ENCODE peak calls at places on chromosomes 16 and 17, in ten cellular contexts. K is HT1080; C is Peyer's patch; D is renal cortical epithelial cell; Q is ureter; O is H1; T is stimulated activated CD4-positive, alpha-beta T cell treated with anti-CD3 and anti-CD28 coated beads, Interleukin-4, amount 100 ng/mL, for 1 hour; Y is stomach; S is GF-D8; A is bronchial epithelial cell. H is an unnamed sample.

GRCh38 chr16:74892574-74893461 is 92.1 kb downstream of the WDR59 start:
- DNase-seq in O (no peak), K (no peak), T (no peak), D (no peak), Q (no peak), S (no peak), Y (no peak), C (no peak), A (no peak), H (no peak)

GRCh38 chr16:61936522-61936921 is 99.7 kb downstream of the CDH8 start:
- DNase-seq in A (no peak), Q (no peak), S (no peak), D (no peak), Y (no peak), K (no peak), C (no peak), T (no peak), O (no peak), H (no peak)

GRCh38 chr16:86727131-86727530 is 148.8 kb downstream of the FOXL1 start:
- DNase-seq in D (no peak), C (no peak), K (no peak), T (no peak), S (no peak), O (no peak), A (no peak), Y (no peak), Q (no peak), H (no peak)

GRCh38 chr17:18182190-18182977 is 1.2 kb upstream of the ALKBH5 start:
- DNase-seq in K (no peak), O (no peak), A (no peak), T (no peak), S (no peak), C (peak), Y (peak), Q (peak), D (no peak), H (no peak)

GRCh38 chr17:43855061-43855460 is 8.1 kb downstream of the CD300LG start:
- DNase-seq in S (no peak), D (no peak), Y (no peak), O (no peak), Q (no peak), C (no peak), T (no peak), A (no peak), K (no peak), H (no peak)

GRCh38 chr17:58504826-58505351 is 9.5 kb downstream of the MTMR4 start:
- DNase-seq in T (no peak), Y (no peak), A (no peak), K (no peak), C (peak), S (peak), O (no peak), D (no peak), Q (no peak), H (no peak)

GRCh38 chr17:66165537-66166123 is 26.3 kb downstream of the CEP112 start:
- DNase-seq in S (no peak), A (peak), O (no peak), D (peak), T (no peak), Y (no peak), Q (no peak), K (peak), C (no peak), H (peak)

GRCh38 chr16:10979717-10980601 is 35.6 kb downstream of the CLEC16A start:
- DNase-seq in C (no peak), D (no peak), T (no peak), S (peak), A (peak), O (no peak), K (no peak), Y (no peak), Q (peak), H (no peak)

GRCh38 chr17:38926290-38927070 is 1.1 kb downstream of the LASP1NB start:
- DNase-seq in K (no peak), Q (no peak), C (no peak), S (peak), D (peak), Y (peak), T (no peak), O (no peak), A (no peak), H (no peak)

GRCh38 chr17:52147431-52147830 is 11.1 kb downstream of the CA10 start:
- DNase-seq in T (no peak), K (peak), Y (no peak), Q (no peak), A (peak), D (peak), C (no peak), S (no peak), O (no peak), H (no peak)

GRCh38 chr17:29844339-29845048 is 85.5 kb downstream of the SSH2 start:
- DNase-seq in Q (no peak), S (no peak), O (no peak), Y (no peak), D (no peak), C (no peak), K (no peak), A (no peak), T (no peak), H (no peak)

GRCh38 chr17:41377546-41377945 is 4.6 kb downstream of the KRT34 start:
- DNase-seq in K (peak), Y (no peak), O (no peak), A (peak), D (peak), Q (no peak), C (no peak), S (no peak), T (no peak), H (no peak)

GRCh38 chr17:41666336-41666680 is 22.4 kb upstream of the EIF1 start:
- DNase-seq in T (peak), K (peak), Q (no peak), S (peak), A (no peak), D (peak), C (peak), O (no peak), Y (no peak), H (no peak)

GRCh38 chr16:88634141-88634993 is 4.0 kb upstream of the IL17C start:
- DNase-seq in Y (peak), K (no peak), T (peak), Q (no peak), D (peak), S (no peak), C (peak), O (no peak), A (peak), H (no peak)

GRCh38 chr16:49012961-49013726 is 268.5 kb downstream of the CBLN1 start:
- DNase-seq in A (no peak), S (no peak), K (peak), D (no peak), Q (no peak), T (no peak), O (no peak), C (no peak), Y (no peak), H (no peak)

GRCh38 chr16:89349947-89350633 is 132.6 kb downstream of the ZNF778 start:
- DNase-seq in Q (no peak), A (no peak), Y (no peak), D (no peak), K (no peak), C (no peak), T (no peak), S (no peak), O (no peak), H (no peak)

GRCh38 chr17:6471531-6472465 is 27.5 kb downstream of the PIMREG start:
- DNase-seq in K (peak), S (no peak), C (no peak), T (no peak), Q (no peak), O (no peak), Y (no peak), D (peak), A (peak), H (peak)

GRCh38 chr17:50033316-50033715 is 22.6 kb upstream of the ITGA3 start:
- DNase-seq in Q (no peak), O (no peak), Y (peak), A (no peak), K (no peak), S (no peak), D (no peak), T (no peak), C (peak), H (no peak)

GRCh38 chr17:45907720-45908395 is 13.5 kb downstream of the MAPT start:
- DNase-seq in O (no peak), A (no peak), S (no peak), T (no peak), Q (no peak), Y (no peak), K (no peak), D (no peak), C (no peak), H (no peak)

GRCh38 chr17:17947966-17948365 is 24.2 kb downstream of the TOM1L2 start:
- DNase-seq in Y (no peak), Q (no peak), K (no peak), C (no peak), A (peak), D (no peak), S (no peak), O (no peak), T (no peak), H (no peak)

GRCh38 chr17:21174719-21175118 is 39.2 kb downstream of the TMEM11 start:
- DNase-seq in Q (peak), A (no peak), K (no peak), T (no peak), S (no peak), O (no peak), C (no peak), D (peak), Y (peak), H (no peak)

GRCh38 chr16:66484453-66485213 is 57.5 kb downstream of the BEAN1 start:
- DNase-seq in T (no peak), S (peak), A (no peak), Q (peak), K (no peak), C (no peak), D (no peak), Y (no peak), O (no peak), H (no peak)

GRCh38 chr17:63649813-63650212 is 27.6 kb downstream of the MAP3K3 start:
- DNase-seq in S (peak), T (no peak), K (no peak), D (no peak), O (no peak), Y (no peak), Q (no peak), A (no peak), C (no peak), H (no peak)

GRCh38 chr17:41404024-41404651 is 6.7 kb upstream of the KRT31 start:
- DNase-seq in O (no peak), K (peak), A (peak), C (no peak), D (peak), Y (no peak), Q (no peak), T (peak), S (no peak), H (peak)

GRCh38 chr16:88940196-88941050 is 36.6 kb downstream of the CBFA2T3 start:
- DNase-seq in T (peak), D (no peak), Q (no peak), Y (no peak), O (no peak), A (no peak), K (no peak), C (no peak), S (no peak), H (no peak)

GRCh38 chr17:1434150-1434549 is 21.9 kb downstream of the CRK start:
- DNase-seq in Y (no peak), K (no peak), Q (no peak), C (no peak), D (no peak), S (no peak), T (no peak), A (no peak), O (no peak), H (no peak)

H was measured in foreskin melanocyte.